ENCODE peak calls at places on chromosomes 16 and 17, in five cellular contexts. S is mesendoderm, E is esophagus squamous epithelium, X is endodermal cell, T is upper lobe of right lung. W is an unnamed sample.

GRCh38 chr16:20851601-20852000 is 45.3 kb downstream of the REXO5 start:
- DNase-seq in T (peak; percentile 83), E (no peak), S (no peak), X (no peak), W (no peak)

GRCh38 chr17:5365831-5366230 is 53.6 kb downstream of the NUP88 start:
- DNase-seq in S (no peak), E (no peak), X (no peak), T (no peak), W (no peak)

GRCh38 chr17:4956493-4957061 is 5.7 kb downstream of the ENO3 start:
- DNase-seq in E (no peak), T (peak; percentile 75), X (peak; percentile 93), S (peak; percentile 58), W (no peak)

GRCh38 chr16:85974428-85975375 is 75.7 kb downstream of the IRF8 start:
- DNase-seq in S (no peak), T (no peak), E (no peak), X (no peak), W (no peak)

GRCh38 chr16:67445441-67445912 is 14.6 kb downstream of the HSD11B2 start:
- DNase-seq in S (no peak), T (no peak), X (no peak), E (no peak), W (no peak)

GRCh38 chr16:87384162-87384999 is 805 bp upstream of the FBXO31 start:
- DNase-seq in X (no peak), T (peak; percentile 82), S (no peak), E (no peak), W (no peak)

GRCh38 chr16:85110105-85110504 is 2.2 kb downstream of the CIBAR2 start:
- DNase-seq in E (no peak), S (no peak), T (no peak), X (no peak), W (no peak)

GRCh38 chr17:78431692-78431958 is 53.2 kb downstream of the PGS1 start:
- DNase-seq in E (no peak), T (no peak), X (no peak), S (no peak), W (no peak)

GRCh38 chr17:10809605-10810004 is 5.7 kb upstream of the TMEM238L start:
- DNase-seq in S (no peak), E (no peak), T (no peak), X (no peak), W (no peak)

GRCh38 chr17:81454473-81454872 is 58.1 kb downstream of the ACTG1 start:
- DNase-seq in E (no peak), S (no peak), T (no peak), X (no peak), W (no peak)

GRCh38 chr17:3029213-3029913 is 34.0 kb downstream of the OR1D5 start:
- DNase-seq in S (no peak), E (no peak), T (peak; percentile 25), X (peak; percentile 38), W (no peak)

GRCh38 chr17:70767102-70767701 is 597.9 kb downstream of the KCNJ2 start:
- DNase-seq in E (no peak), S (peak; percentile 31), X (no peak), T (no peak), W (peak; percentile 23)

GRCh38 chr17:80137131-80137530 is 9.8 kb downstream of the EIF4A3 start:
- DNase-seq in T (no peak), E (no peak), S (no peak), X (peak; percentile 36), W (no peak)

GRCh38 chr16:988465-989353 is 7.1 kb downstream of the SOX8 start:
- DNase-seq in S (no peak), E (no peak), T (no peak), X (no peak), W (no peak)

GRCh38 chr16:9932000-9932399 is 250.2 kb downstream of the GRIN2A start:
- DNase-seq in E (no peak), S (no peak), T (no peak), X (no peak), W (no peak)

GRCh38 chr16:3362931-3363330 is 7.2 kb downstream of the OR2C1 start:
- DNase-seq in T (no peak), S (no peak), E (no peak), X (no peak), W (no peak)

GRCh38 chr16:87461466-87461975 is 31.3 kb downstream of the ZCCHC14 start:
- DNase-seq in T (peak; percentile 94), S (peak; percentile 98), E (no peak), X (peak; percentile 98), W (no peak)

GRCh38 chr16:65884018-65884417 is 482.5 kb upstream of the CDH5 start:
- DNase-seq in X (no peak), E (no peak), S (no peak), T (no peak), W (peak; percentile 17)

GRCh38 chr17:81955058-81955681 is 5.8 kb downstream of the NOTUM start:
- DNase-seq in T (no peak), E (no peak), X (no peak), S (no peak), W (no peak)

GRCh38 chr16:24935336-24935735 is 79.8 kb downstream of the ARHGAP17 start:
- DNase-seq in T (no peak), E (no peak), X (no peak), S (no peak), W (no peak)

GRCh38 chr17:9509236-9509813 is 66.3 kb downstream of the STX8 start:
- DNase-seq in S (no peak), X (no peak), E (no peak), T (no peak), W (no peak)

GRCh38 chr16:88769617-88770458 is 15.2 kb downstream of the PIEZO1 start:
- DNase-seq in S (peak; percentile 93), E (no peak), T (peak; percentile 86), X (peak; percentile 97), W (peak; percentile 90)

GRCh38 chr17:8100149-8100548 is 12.6 kb upstream of the ALOX12B start:
- DNase-seq in S (no peak), E (no peak), T (no peak), X (no peak), W (no peak)

GRCh38 chr17:4555863-4556646 is 871 bp upstream of the MYBBP1A start:
- DNase-seq in T (peak; percentile 51), E (no peak), X (no peak), S (peak; percentile 51), W (no peak)

GRCh38 chr17:48728232-48729231 is at the start of gene HOXB13:
- DNase-seq in T (no peak), E (no peak), X (peak; percentile 91), S (peak; percentile 68), W (peak; percentile 65)

GRCh38 chr17:80163315-80163714 is 6.5 kb upstream of the CARD14 start:
- DNase-seq in T (no peak), X (no peak), E (no peak), S (no peak), W (no peak)

GRCh38 chr16:48156790-48157209 is 1.0 kb upstream of the ABCC12 start:
- DNase-seq in E (peak; percentile 31), X (peak; percentile 96), S (peak; percentile 80), T (peak; percentile 94), W (peak; percentile 82)
- H3K4me3 ChIP-seq in E (no peak overlapping the region), X (no peak overlapping the region), S (no peak overlapping the region), T (peak overlapping the region; percentile 26), W (no peak overlapping the region)

GRCh38 chr17:51224615-51225262 is 35.1 kb downstream of the MBTD1 start:
- DNase-seq in E (no peak), X (no peak), S (no peak), T (no peak), W (no peak)
- H3K27ac ChIP-seq in E (no peak overlapping the region), X (no peak overlapping the region), S (no peak overlapping the region), T (no peak overlapping the region), W (no peak overlapping the region)

GRCh38 chr17:75783069-75783783 is 1.4 kb upstream of the UNK start:
- DNase-seq in S (peak; percentile 46), X (no peak), T (no peak), E (no peak), W (peak; percentile 88)

GRCh38 chr17:75778861-75779249 is 5.8 kb upstream of the UNK start:
- DNase-seq in X (no peak), T (no peak), E (no peak), S (no peak), W (no peak)

GRCh38 chr17:75779250-75779986 is 5.2 kb upstream of the UNK start:
- DNase-seq in S (peak; percentile 100), T (peak; percentile 97), E (peak; percentile 92), X (peak; percentile 100), W (peak; percentile 99)

GRCh38 chr17:75777243-75777922 is 7.2 kb upstream of the UNK start:
- DNase-seq in E (no peak), X (no peak), S (no peak), T (no peak), W (no peak)

DNA sequence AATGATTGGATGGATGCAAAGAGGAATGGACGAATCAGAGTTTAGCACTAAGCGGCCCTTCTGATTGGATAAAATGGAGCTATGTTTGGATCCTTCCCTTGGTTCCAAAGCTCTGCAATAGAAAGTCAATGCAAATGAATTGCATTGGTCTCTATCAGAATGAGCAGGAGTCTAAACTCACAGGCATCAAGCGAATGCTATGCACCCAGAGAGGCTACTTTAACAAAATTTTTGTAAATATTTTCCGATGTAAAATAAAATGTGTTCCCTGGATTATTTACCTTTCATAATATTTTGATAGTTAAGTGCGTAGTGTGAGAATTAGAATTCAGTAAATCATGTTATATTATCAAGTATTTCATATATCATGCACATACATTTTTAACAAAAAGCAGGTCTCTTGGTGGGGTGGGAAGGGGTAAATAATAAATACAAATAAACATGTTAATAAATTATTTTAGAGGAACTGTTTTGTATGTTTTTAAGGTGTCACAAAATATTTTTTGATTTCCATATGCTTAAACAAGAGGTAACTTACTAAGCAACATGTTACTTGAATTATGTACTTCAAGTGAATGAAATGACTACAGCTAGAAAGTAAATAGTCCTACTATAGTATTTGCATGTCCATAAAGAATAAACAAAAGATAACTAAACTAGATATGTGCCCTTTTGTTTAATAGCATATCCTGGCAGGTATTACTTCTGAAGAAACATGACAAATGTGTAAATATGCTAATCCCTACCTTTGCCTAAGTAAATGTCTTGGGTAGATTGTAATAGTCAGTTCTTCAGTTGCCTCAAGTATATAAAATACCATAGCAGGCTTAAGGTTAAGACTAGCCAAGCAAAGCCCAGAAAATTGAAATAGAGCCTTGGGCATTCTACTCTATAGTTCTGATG is 4.4 kb upstream of the UNK start:
- DNase-seq in E (no peak), X (no peak), S (no peak), T (no peak), W (no peak)
- H3K4me1 ChIP-seq in E (peaks cover 36% of the 10 kb centered on the region), X (peaks cover 4% of the 10 kb centered on the region), S (no peaks in the 10 kb centered on the region), T (peaks cover 27% of the 10 kb centered on the region), W (peaks cover 37% of the 10 kb centered on the region)

GRCh38 chr17:64413505-64413904 is 22.8 kb upstream of the PECAM1 start:
- DNase-seq in X (no peak), S (peak; percentile 27), T (peak; percentile 69), E (no peak), W (no peak)
- H3K4me3 ChIP-seq in X (no peak overlapping the region), S (no peak overlapping the region), T (peak overlapping the region; percentile 42), E (no peak overlapping the region), W (no peak overlapping the region)

GRCh38 chr16:10938844-10939648 is 3.2 kb downstream of the DEXI start:
- DNase-seq in T (peak; percentile 18), S (no peak), E (no peak), X (no peak), W (no peak)

GRCh38 chr16:10935491-10935890 is 6.8 kb downstream of the DEXI start:
- DNase-seq in S (no peak), T (no peak), X (no peak), E (no peak), W (no peak)

GRCh38 chr16:10936585-10936984 is 5.7 kb downstream of the DEXI start:
- DNase-seq in T (peak; percentile 48), E (no peak), X (no peak), S (no peak), W (no peak)

GRCh38 chr16:10938321-10938720 is 3.9 kb downstream of the DEXI start:
- DNase-seq in E (no peak), T (peak; percentile 40), S (no peak), X (no peak), W (no peak)

GRCh38 chr16:10937068-10937859 is 5.0 kb downstream of the DEXI start:
- DNase-seq in X (no peak), E (no peak), S (no peak), T (peak; percentile 64), W (no peak)
- H3K27ac ChIP-seq in X (no peak overlapping the region), E (peak overlapping the region; percentile 24), S (no peak overlapping the region), T (peak overlapping the region; percentile 58), W (no peak overlapping the region)

W was measured in SJSA1.